ENCODE peak calls at places on chromosomes 7 and 10, in five cellular contexts. D is AG08396; Y is NCI-H187; E is PC-3; N is CD4-positive, alpha-beta T cell. O is an unnamed sample.

GRCh38 chr10:21985541-21985940 is 18.0 kb downstream of the DNAJC1 start:
- DNase-seq in N (no peak), Y (no peak), E (no peak), D (no peak), O (no peak)

GRCh38 chr7:27709137-27710075 is 30.6 kb upstream of the TAX1BP1 start:
- DNase-seq in N (no peak), E (peak; percentile 79), Y (no peak), D (peak; percentile 41), O (no peak)

GRCh38 chr10:119659951-119660350 is 8.8 kb downstream of the BAG3 start:
- DNase-seq in N (no peak), D (no peak), Y (no peak), E (no peak), O (no peak)

GRCh38 chr10:70250956-70251680 is 17.9 kb upstream of the PPA1 start:
- DNase-seq in D (no peak), E (no peak), Y (no peak), N (no peak), O (no peak)

GRCh38 chr7:127884066-127884559 is 147.1 kb downstream of the LRRC4 start:
- DNase-seq in E (no peak), N (no peak), Y (no peak), D (no peak), O (no peak)

GRCh38 chr7:23971031-23971430 is 261.0 kb downstream of the STK31 start:
- DNase-seq in Y (no peak), N (no peak), E (peak; percentile 4), D (no peak), O (no peak)

GRCh38 chr7:149865437-149865836 is 8.3 kb upstream of the ATP6V0E2 start:
- DNase-seq in E (no peak), Y (no peak), D (no peak), N (peak; percentile 50), O (no peak)

GRCh38 chr7:45013465-45013967 is 13.5 kb downstream of the CCM2 start:
- DNase-seq in N (no peak), Y (no peak), D (no peak), E (no peak), O (no peak)

GRCh38 chr10:124706462-124706857 is 37.7 kb downstream of the FAM53B start:
- DNase-seq in N (no peak), D (no peak), Y (no peak), E (no peak), O (no peak)

GRCh38 chr7:69687739-69688431 is 89.6 kb downstream of the AUTS2 start:
- DNase-seq in D (no peak), Y (no peak), E (no peak), N (no peak), O (no peak)

GRCh38 chr10:43204943-43205671 is 61.8 kb downstream of the RASGEF1A start:
- DNase-seq in E (peak; percentile 70), D (peak; percentile 79), Y (no peak), N (peak; percentile 25), O (no peak)

GRCh38 chr7:23454880-23455526 is 15.3 kb downstream of the IGF2BP3 start:
- DNase-seq in Y (no peak), N (no peak), E (no peak), D (no peak), O (no peak)

GRCh38 chr7:25843467-25843866 is 308.5 kb upstream of the NFE2L3 start:
- DNase-seq in D (no peak), E (no peak), Y (no peak), N (no peak), O (no peak)

GRCh38 chr10:49367600-49367999 is 28.3 kb downstream of the DRGX start:
- DNase-seq in D (no peak), Y (no peak), N (no peak), E (no peak), O (no peak)

GRCh38 chr7:33422825-33423645 is 293.7 kb downstream of the BBS9 start:
- DNase-seq in Y (no peak), N (no peak), D (no peak), E (no peak), O (no peak)

GRCh38 chr10:47402681-47403301 is 18.7 kb upstream of the ZNF488 start:
- DNase-seq in Y (no peak), D (peak; percentile 75), E (peak; percentile 86), N (no peak), O (no peak)

GRCh38 chr7:157587487-157588270 is 250.9 kb downstream of the DNAJB6 start:
- DNase-seq in D (no peak), E (no peak), N (no peak), Y (no peak), O (no peak)

GRCh38 chr7:77444123-77444522 is 28.0 kb upstream of the GSAP start:
- DNase-seq in Y (no peak), D (no peak), E (no peak), N (no peak), O (no peak)

GRCh38 chr7:151088019-151088855 is 2.0 kb downstream of the AGAP3 start:
- DNase-seq in D (no peak), N (no peak), E (peak; percentile 20), Y (no peak), O (no peak)

GRCh38 chr10:79602953-79603352 is 7.8 kb upstream of the SFTPA1 start:
- DNase-seq in N (no peak), D (no peak), E (no peak), Y (no peak), O (no peak)

GRCh38 chr7:44144968-44145418 is 3.9 kb upstream of the MYL7 start:
- DNase-seq in E (no peak), N (no peak), D (no peak), Y (no peak), O (no peak)

GRCh38 chr7:128262273-128263028 is 21.4 kb downstream of the LEP start:
- DNase-seq in D (no peak), N (no peak), E (no peak), Y (no peak), O (no peak)

GRCh38 chr7:42685911-42686310 is 226.0 kb downstream of the C7orf25 start:
- DNase-seq in Y (no peak), D (no peak), E (no peak), N (no peak), O (no peak)

GRCh38 chr7:45088821-45089313 is at the start of gene NACAD:
- DNase-seq in Y (no peak), D (peak; percentile 90), E (no peak), N (no peak), O (no peak)

GRCh38 chr7:139730746-139731612 is 46.8 kb downstream of the HIPK2 start:
- DNase-seq in Y (no peak), E (peak; percentile 17), N (peak; percentile 8), D (no peak), O (no peak)

GRCh38 chr10:8365935-8366911 is 311.7 kb downstream of the GATA3 start:
- DNase-seq in Y (no peak), N (no peak), D (no peak), E (peak; percentile 91), O (no peak)

GRCh38 chr7:105013818-105014724 is at the start of gene KMT2E:
- DNase-seq in D (peak; percentile 81), N (peak; percentile 89), Y (peak; percentile 92), E (peak; percentile 81), O (peak; percentile 54)

GRCh38 chr7:139034336-139034735 is 1.5 kb downstream of the ZC3HAV1L start:
- DNase-seq in E (peak; percentile 80), N (no peak), Y (no peak), D (peak; percentile 47), O (no peak)

GRCh38 chr10:11525503-11525902 is 85.9 kb downstream of the USP6NL start:
- DNase-seq in Y (no peak), D (peak; percentile 16), E (no peak), N (no peak), O (no peak)

GRCh38 chr7:131190146-131190545 is 137.5 kb upstream of the MKLN1 start:
- DNase-seq in N (no peak), Y (no peak), E (no peak), D (no peak), O (no peak)

GRCh38 chr10:68899186-68899745 is 1.8 kb upstream of the DDX50 start:
- DNase-seq in N (no peak), E (no peak), Y (no peak), D (no peak), O (no peak)

GRCh38 chr7:23404546-23405239 is 65.6 kb downstream of the IGF2BP3 start:
- DNase-seq in E (no peak), D (no peak), N (no peak), Y (no peak), O (no peak)